ENCODE peak calls at places on chromosome 6, in five cellular contexts. D, W, U, Y and F are unnamed samples.

GRCh38 chr6:48866681-48867080 is 596.4 kb downstream of the MMUT start:
- DNase-seq in D (no peak), W (no peak), U (no peak), Y (no peak), F (no peak)

GRCh38 chr6:145245119-145245518 is 490.2 kb downstream of the EPM2A start:
- DNase-seq in D (peak; percentile 26), W (no peak), U (no peak), Y (no peak), F (no peak)

GRCh38 chr6:26336355-26337198 is 28.4 kb upstream of the BTN3A2 start:
- DNase-seq in D (peak; percentile 74), W (no peak), U (no peak), Y (no peak), F (no peak)

GRCh38 chr6:10398439-10399218 is 16.2 kb downstream of the TFAP2A start:
- DNase-seq in D (no peak), W (no peak), U (no peak), Y (no peak), F (no peak)

GRCh38 chr6:3273707-3274521 is 15.2 kb downstream of the PSMG4 start:
- DNase-seq in D (no peak), W (no peak), U (no peak), Y (no peak), F (no peak)

GRCh38 chr6:72031471-72031870 is 145.1 kb downstream of the RIMS1 start:
- DNase-seq in D (no peak), W (no peak), U (no peak), Y (no peak), F (no peak)

GRCh38 chr6:27178001-27178730 is 69.3 kb upstream of the PRSS16 start:
- DNase-seq in D (peak; percentile 94), W (peak; percentile 75), U (peak; percentile 73), Y (no peak), F (peak; percentile 57)

GRCh38 chr6:18053071-18053475 is 65.6 kb upstream of the KIF13A start:
- DNase-seq in D (peak; percentile 75), W (no peak), U (no peak), Y (no peak), F (no peak)

GRCh38 chr6:121436966-121437756 is 1.7 kb downstream of the GJA1 start:
- DNase-seq in D (peak; percentile 40), W (peak; percentile 68), U (peak; percentile 65), Y (no peak), F (peak; percentile 45)

GRCh38 chr6:135555550-135555949 is 58.0 kb upstream of the AHI1 start:
- DNase-seq in D (no peak), W (no peak), U (no peak), Y (no peak), F (no peak)

GRCh38 chr6:144262470-144263369 is 22.4 kb upstream of the UTRN start:
- DNase-seq in D (no peak), W (no peak), U (no peak), Y (no peak), F (no peak)

GRCh38 chr6:79821859-79822258 is 125.5 kb downstream of the ELOVL4 start:
- DNase-seq in D (peak; percentile 15), W (no peak), U (no peak), Y (no peak), F (no peak)

GRCh38 chr6:41371992-41372525 is 36.7 kb downstream of the NCR2 start:
- DNase-seq in D (no peak), W (peak; percentile 34), U (no peak), Y (no peak), F (no peak)

GRCh38 chr6:83511901-83512681 is at the start of gene PRSS35:
- DNase-seq in D (peak; percentile 48), W (peak; percentile 66), U (peak; percentile 78), Y (no peak), F (peak; percentile 59)

GRCh38 chr6:40723967-40724366 is 136.8 kb upstream of the LRFN2 start:
- DNase-seq in D (no peak), W (no peak), U (no peak), Y (no peak), F (no peak)

GRCh38 chr6:72953901-72954494 is 271.3 kb downstream of the KHDC1L start:
- DNase-seq in D (peak; percentile 61), W (no peak), U (no peak), Y (no peak), F (no peak)

GRCh38 chr6:24495516-24495847 is 713 bp downstream of the ALDH5A1 start:
- DNase-seq in D (peak; percentile 14), W (peak; percentile 60), U (peak; percentile 73), Y (no peak), F (peak; percentile 64)

GRCh38 chr6:9532621-9533557 is 882.0 kb downstream of the TFAP2A start:
- DNase-seq in D (no peak), W (no peak), U (no peak), Y (no peak), F (no peak)

GRCh38 chr6:143583542-143584330 is 72.2 kb upstream of the FUCA2 start:
- DNase-seq in D (peak; percentile 91), W (no peak), U (no peak), Y (no peak), F (no peak)

GRCh38 chr6:149371154-149371553 is 28.9 kb upstream of the SUMO4 start:
- DNase-seq in D (no peak), W (no peak), U (no peak), Y (no peak), F (no peak)

GRCh38 chr6:24760210-24760609 is 14.5 kb upstream of the GMNN start:
- DNase-seq in D (no peak), W (no peak), U (no peak), Y (no peak), F (no peak)

GRCh38 chr6:20686142-20686541 is 151.9 kb downstream of the CDKAL1 start:
- DNase-seq in D (no peak), W (no peak), U (no peak), Y (no peak), F (no peak)

GRCh38 chr6:127514396-127515227 is 4.5 kb downstream of the MTCL3 start:
- DNase-seq in D (peak; percentile 48), W (peak; percentile 45), U (no peak), Y (no peak), F (no peak)

GRCh38 chr6:40855481-40855880 is 183.5 kb downstream of the UNC5CL start:
- DNase-seq in D (no peak), W (no peak), U (no peak), Y (no peak), F (no peak)

GRCh38 chr6:134071876-134072275 is 19.5 kb upstream of the SLC2A12 start:
- DNase-seq in D (no peak), W (no peak), U (no peak), Y (no peak), F (no peak)

GRCh38 chr6:125558451-125558850 is 191.0 kb upstream of the HEY2 start:
- DNase-seq in D (no peak), W (no peak), U (no peak), Y (no peak), F (no peak)

GRCh38 chr6:108942556-108943492 is 94.6 kb downstream of the ARMC2 start:
- DNase-seq in D (no peak), W (no peak), U (no peak), Y (no peak), F (no peak)

DNA sequence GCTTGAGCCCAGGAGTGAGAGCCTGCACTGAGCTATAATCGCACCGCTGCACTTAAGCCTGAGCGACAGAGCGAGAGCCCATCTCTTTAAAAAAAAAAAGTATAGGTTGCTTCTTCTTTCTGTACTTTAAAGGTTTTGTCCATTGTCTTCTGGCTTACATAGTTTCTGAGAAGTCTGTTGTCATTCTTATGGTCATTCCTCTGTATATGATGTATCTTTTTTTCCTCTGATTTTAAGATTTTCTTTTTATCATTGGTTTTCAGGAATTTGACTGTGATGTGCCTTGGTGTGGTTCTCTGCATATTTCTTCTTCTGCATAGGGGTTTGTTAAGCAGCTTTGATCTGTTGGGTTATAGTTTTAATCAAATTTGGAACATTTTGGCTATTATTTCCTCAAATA is 29.1 kb downstream of the QRSL1 start:
- DNase-seq in D (peak; percentile 5), W (no peak), U (no peak), Y (no peak), F (no peak)
- H3K36me3 ChIP-seq in D (peaks cover 15% of the 10 kb centered on the region), W (peaks cover 17% of the 10 kb centered on the region), U (peaks cover 6% of the 10 kb centered on the region), Y (peaks cover 92% of the 10 kb centered on the region), F (no peaks in the 10 kb centered on the region)

GRCh38 chr6:150635906-150636514 is 36.3 kb downstream of the PLEKHG1 start:
- DNase-seq in D (no peak), W (no peak), U (no peak), Y (no peak), F (no peak)
- H3K4me1 ChIP-seq in D (peaks cover 6% of the 10 kb centered on the region), W (no peaks in the 10 kb centered on the region), U (no peaks in the 10 kb centered on the region), Y (peaks cover 9% of the 10 kb centered on the region), F (no peaks in the 10 kb centered on the region)

GRCh38 chr6:32977272-32977952 is 9.0 kb downstream of the BRD2 start:
- DNase-seq in D (no peak), W (no peak), U (no peak), Y (no peak), F (no peak)
- H3K36me3 ChIP-seq in D (peaks cover 75% of the 10 kb centered on the region), W (peaks cover 89% of the 10 kb centered on the region), U (peaks cover 10% of the 10 kb centered on the region), Y (peaks cover 93% of the 10 kb centered on the region), F (peaks cover 39% of the 10 kb centered on the region)

DNA sequence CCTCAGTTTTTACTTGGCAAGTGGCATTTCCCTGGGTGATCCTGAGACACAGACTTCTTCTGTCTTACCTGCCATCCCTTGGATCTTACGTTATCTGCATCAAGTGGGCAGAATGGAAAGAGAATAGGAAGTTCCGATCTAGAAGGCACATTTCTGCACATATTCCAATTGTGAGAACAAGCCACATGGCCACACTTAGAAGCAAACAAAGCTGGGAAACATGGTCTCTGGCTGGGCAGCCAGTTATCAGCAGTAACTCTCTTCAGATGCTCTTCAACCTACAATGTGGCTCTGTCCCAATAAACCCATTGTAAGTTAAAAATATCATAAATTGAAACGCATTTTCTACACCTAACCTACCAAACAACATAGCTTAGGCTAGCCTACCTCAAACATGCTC is 67.3 kb upstream of the CCN6 start:
- DNase-seq in D (no peak), W (no peak), U (no peak), Y (no peak), F (no peak)
- H3K4me1 ChIP-seq in D (peaks cover 8% of the 10 kb centered on the region), W (no peaks in the 10 kb centered on the region), U (no peaks in the 10 kb centered on the region), Y (peaks cover 21% of the 10 kb centered on the region), F (peaks cover 5% of the 10 kb centered on the region)

GRCh38 chr6:90107721-90108364 is 188.8 kb downstream of the BACH2 start:
- DNase-seq in D (no peak), W (no peak), U (no peak), Y (no peak), F (no peak)
- H3K36me3 ChIP-seq in D (no peaks in the 10 kb centered on the region), W (no peaks in the 10 kb centered on the region), U (no peaks in the 10 kb centered on the region), Y (no peaks in the 10 kb centered on the region), F (no peaks in the 10 kb centered on the region)

DNA sequence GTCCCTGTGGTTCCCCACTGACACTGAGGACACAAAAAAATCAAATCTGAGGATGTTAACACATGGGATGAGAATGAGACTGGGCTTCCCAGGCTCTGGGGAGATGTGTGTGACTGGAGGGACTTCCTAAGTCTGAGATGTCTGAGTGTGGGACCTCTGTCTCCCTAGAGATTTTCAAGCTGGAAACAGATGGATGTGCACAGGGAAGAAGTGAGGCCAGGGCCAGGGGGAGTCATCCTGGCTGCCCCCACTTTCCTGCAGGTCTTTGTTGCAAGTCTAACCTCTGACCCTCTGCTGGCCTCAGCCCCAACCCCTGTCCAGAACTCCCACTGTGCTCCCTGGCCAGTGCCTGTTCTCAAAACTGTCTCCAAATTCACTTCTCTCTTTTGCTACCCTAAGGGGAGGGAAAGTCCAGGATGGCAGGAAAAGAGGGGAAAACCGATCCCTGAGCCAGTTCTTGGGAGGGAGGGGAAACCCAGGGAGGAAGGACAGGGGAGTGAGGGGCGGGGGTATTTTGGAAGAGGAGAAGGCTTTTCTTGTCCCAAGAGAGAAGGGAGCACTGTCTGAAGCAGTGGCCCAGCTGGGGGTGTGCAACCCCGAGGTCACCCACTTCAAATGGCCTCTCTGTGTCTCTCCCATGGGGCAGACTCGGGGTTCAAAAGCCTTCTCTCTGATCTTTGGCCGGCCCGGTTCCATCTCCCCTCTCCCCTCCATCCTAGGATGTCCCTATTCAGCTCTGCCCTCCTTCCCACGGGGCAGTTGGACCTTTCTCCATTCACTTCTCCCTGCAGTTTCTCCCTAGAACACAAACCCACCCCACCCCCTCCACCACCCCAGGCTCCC is 3.1 kb downstream of the PPP1R18 start:
- DNase-seq in D (no peak), W (no peak), U (peak; percentile 56), Y (no peak), F (no peak)
- H3K4me1 ChIP-seq in D (peaks cover 18% of the 10 kb centered on the region), W (peaks cover 53% of the 10 kb centered on the region), U (peaks cover 2% of the 10 kb centered on the region), Y (peaks cover 54% of the 10 kb centered on the region), F (peaks cover 68% of the 10 kb centered on the region)